ENCODE peak calls at places on chromosome 18, in seven cellular contexts. K, U, Y, P, G, Z and L are unnamed samples.

GRCh38 chr18:21134895-21135294 is 23.3 kb upstream of the ROCK1 start:
- DNase-seq in K (no peak), U (no peak), Y (no peak), P (no peak), G (no peak), Z (peak), L (no peak)

GRCh38 chr18:519019-519879 is 18.7 kb upstream of the COLEC12 start:
- DNase-seq in K (peak), U (no peak), Y (peak), P (peak), G (peak), Z (peak), L (peak)

GRCh38 chr18:57859314-57859713 is 56.2 kb upstream of the ATP8B1 start:
- DNase-seq in K (no peak), U (no peak), Y (no peak), P (peak), G (peak), Z (no peak), L (no peak)

GRCh38 chr18:23196119-23197004 is 61.1 kb downstream of the CABLES1 start:
- DNase-seq in K (no peak), U (no peak), Y (no peak), P (no peak), G (no peak), Z (no peak), L (no peak)

GRCh38 chr18:54611819-54612218 is 20.8 kb downstream of the DYNAP start:
- DNase-seq in K (no peak), U (no peak), Y (no peak), P (no peak), G (no peak), Z (no peak), L (no peak)

GRCh38 chr18:58671941-58672565 is 788 bp downstream of the MALT1 start:
- DNase-seq in K (no peak), U (no peak), Y (no peak), P (peak), G (peak), Z (peak), L (no peak)

GRCh38 chr18:43341014-43341413 is 63.7 kb upstream of the SYT4 start:
- DNase-seq in K (no peak), U (no peak), Y (no peak), P (no peak), G (no peak), Z (no peak), L (no peak)

GRCh38 chr18:13386891-13387801 is 168.6 kb downstream of the LDLRAD4 start:
- DNase-seq in K (no peak), U (no peak), Y (peak), P (no peak), G (no peak), Z (no peak), L (no peak)

DNA sequence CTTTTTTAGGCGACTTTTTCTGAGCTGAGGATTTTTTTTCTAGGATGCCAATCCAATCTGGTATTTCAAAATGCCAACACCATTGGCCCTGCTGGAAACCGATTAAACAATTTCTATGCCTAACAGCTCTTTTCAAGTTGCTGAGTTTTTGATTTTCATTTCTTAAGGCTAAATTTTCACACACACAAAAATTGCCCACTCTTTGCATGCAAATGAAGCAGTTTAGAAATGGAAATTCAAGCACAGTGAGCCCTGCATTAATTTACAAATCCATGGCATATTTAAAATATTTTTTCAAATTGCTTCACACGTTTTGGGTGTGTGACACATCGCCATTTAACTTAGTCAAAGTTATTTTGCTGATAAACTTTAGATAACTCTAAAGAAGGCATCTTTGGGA is 184.8 kb downstream of the TXNL1 start:
- DNase-seq in K (no peak), U (no peak), Y (no peak), P (no peak), G (no peak), Z (no peak), L (no peak)
- H3K4me3 ChIP-seq in K (no peak), U (no peak), Y (no peak), P (no peak), G (no peak), Z (no peak), L (no peak)

GRCh38 chr18:22189431-22189830 is 20.0 kb downstream of the GATA6 start:
- DNase-seq in K (no peak), U (no peak), Y (peak), P (peak), G (no peak), Z (no peak), L (no peak)
- H3K27ac ChIP-seq in K (peak), U (peak), Y (peak), P (no peak), G (peak), Z (no peak), L (no peak)

GRCh38 chr18:44680271-44681038 is at the start of gene SETBP1:
- DNase-seq in K (peak), U (peak), Y (peak), P (peak), G (no peak), Z (peak), L (no peak)
- H3K4me3 ChIP-seq in K (peak), U (peak), Y (peak), P (peak), G (peak), Z (peak), L (peak)

GRCh38 chr18:78199002-78199401 is 780.6 kb upstream of the SALL3 start:
- DNase-seq in K (no peak), U (no peak), Y (no peak), P (no peak), G (no peak), Z (no peak), L (no peak)
- H3K27ac ChIP-seq in K (no peak), U (no peak), Y (no peak), P (no peak), G (no peak), Z (no peak), L (no peak)

DNA sequence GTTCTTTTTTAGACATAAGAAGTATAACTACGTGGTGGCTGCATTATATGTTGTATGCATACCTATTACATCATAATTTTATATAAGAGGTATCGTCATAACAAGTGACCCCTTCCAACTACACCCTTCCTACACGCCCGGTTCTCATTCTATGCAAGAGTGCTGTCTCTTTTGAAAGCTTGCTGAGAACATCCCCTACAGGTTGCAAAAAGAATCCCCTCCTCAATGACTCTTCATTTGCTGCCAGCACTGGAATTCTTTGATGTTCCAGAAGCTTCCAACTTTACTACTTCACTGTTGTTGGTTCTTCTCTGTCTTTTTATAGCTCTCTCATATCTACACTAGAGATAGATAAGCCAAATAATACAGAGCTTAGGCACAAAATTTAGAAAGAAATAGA is 66.4 kb downstream of the CDH7 start:
- DNase-seq in K (no peak), U (no peak), Y (no peak), P (no peak), G (no peak), Z (no peak), L (no peak)
- H3K4me3 ChIP-seq in K (no peak), U (no peak), Y (no peak), P (no peak), G (no peak), Z (no peak), L (no peak)

GRCh38 chr18:26619350-26619749 is 71.0 kb upstream of the KCTD1 start:
- DNase-seq in K (no peak), U (no peak), Y (no peak), P (no peak), G (no peak), Z (no peak), L (no peak)

GRCh38 chr18:26617151-26617554 is 68.8 kb upstream of the KCTD1 start:
- DNase-seq in K (no peak), U (no peak), Y (no peak), P (peak), G (peak), Z (peak), L (peak)

GRCh38 chr18:26618130-26618529 is 69.8 kb upstream of the KCTD1 start:
- DNase-seq in K (no peak), U (no peak), Y (no peak), P (no peak), G (no peak), Z (no peak), L (no peak)

GRCh38 chr18:26614374-26614773 is 66.0 kb upstream of the KCTD1 start:
- DNase-seq in K (no peak), U (no peak), Y (no peak), P (no peak), G (no peak), Z (no peak), L (no peak)
- H3K27ac ChIP-seq in K (no peak), U (no peak), Y (no peak), P (peak), G (no peak), Z (no peak), L (no peak)

GRCh38 chr18:63177822-63178525 is 141.6 kb downstream of the BCL2 start:
- DNase-seq in K (peak), U (peak), Y (peak), P (no peak), G (no peak), Z (no peak), L (no peak)
- H3K4me3 ChIP-seq in K (no peak), U (no peak), Y (no peak), P (no peak), G (no peak), Z (no peak), L (no peak)

GRCh38 chr18:2968559-2968958 is 44.4 kb downstream of the LPIN2 start:
- DNase-seq in K (no peak), U (no peak), Y (no peak), P (no peak), G (no peak), Z (no peak), L (no peak)
- H3K27ac ChIP-seq in K (peak), U (peak), Y (no peak), P (no peak), G (no peak), Z (no peak), L (no peak)